ENCODE peak calls at places on chromosome 18, in nine cellular contexts. N is natural killer cell, D is upper lobe of right lung, T is sigmoid colon, X is coronary artery, E is glutamatergic neuron, R is Peyer's patch, S is AG09319, I is uterus. K is an unnamed sample.

GRCh38 chr18:35376393-35376741 is 770 bp downstream of the ZNF396 start:
- DNase-seq in N (no peak), D (peak), T (no peak), X (no peak), E (peak), R (peak), S (no peak), I (no peak), K (no peak)

GRCh38 chr18:13018379-13018778 is 27.2 kb downstream of the CEP192 start:
- DNase-seq in N (no peak), D (no peak), T (no peak), X (no peak), E (no peak), R (no peak), S (no peak), I (no peak), K (no peak)

GRCh38 chr18:31098878-31099277 is 3.3 kb downstream of the DSC2 start:
- DNase-seq in N (no peak), D (no peak), T (no peak), X (no peak), E (no peak), R (no peak), S (no peak), I (no peak), K (no peak)

GRCh38 chr18:36203360-36203895 is 16.1 kb downstream of the MOCOS start:
- DNase-seq in N (no peak), D (no peak), T (no peak), X (no peak), E (no peak), R (peak), S (no peak), I (no peak), K (peak)

GRCh38 chr18:24176727-24177416 is 38.0 kb downstream of the CABYR start:
- DNase-seq in N (no peak), D (peak), T (peak), X (no peak), E (peak), R (peak), S (peak), I (peak), K (no peak)

GRCh38 chr18:45066868-45067267 is 386.2 kb downstream of the SETBP1 start:
- DNase-seq in N (no peak), D (no peak), T (no peak), X (no peak), E (no peak), R (no peak), S (no peak), I (no peak), K (no peak)

GRCh38 chr18:5430131-5430530 is 113.7 kb downstream of the EPB41L3 start:
- DNase-seq in N (no peak), D (no peak), T (no peak), X (no peak), E (no peak), R (no peak), S (no peak), I (no peak), K (no peak)

GRCh38 chr18:51236225-51236624 is 38.7 kb upstream of the MEX3C start:
- DNase-seq in N (no peak), D (no peak), T (no peak), X (no peak), E (no peak), R (no peak), S (no peak), I (no peak), K (no peak)

GRCh38 chr18:23458830-23459529 is 5.9 kb downstream of the RIOK3 start:
- DNase-seq in N (no peak), D (no peak), T (no peak), X (no peak), E (no peak), R (no peak), S (no peak), I (no peak), K (no peak)

GRCh38 chr18:59150236-59150635 is 10.6 kb downstream of the SEC11C start:
- DNase-seq in N (no peak), D (no peak), T (no peak), X (no peak), E (no peak), R (no peak), S (no peak), I (no peak), K (no peak)

GRCh38 chr18:944440-944839 is 39.8 kb downstream of the ADCYAP1 start:
- DNase-seq in N (no peak), D (no peak), T (no peak), X (no peak), E (no peak), R (no peak), S (no peak), I (no peak), K (no peak)

GRCh38 chr18:46625069-46625468 is 32.0 kb downstream of the LOXHD1 start:
- DNase-seq in N (no peak), D (no peak), T (no peak), X (peak), E (no peak), R (no peak), S (no peak), I (no peak), K (peak)

GRCh38 chr18:6561029-6561861 is 146.5 kb upstream of the L3MBTL4 start:
- DNase-seq in N (no peak), D (peak), T (peak), X (no peak), E (no peak), R (peak), S (no peak), I (peak), K (no peak)

GRCh38 chr18:48792141-48792540 is 158.6 kb downstream of the SMAD7 start:
- DNase-seq in N (no peak), D (peak), T (peak), X (peak), E (peak), R (peak), S (no peak), I (no peak), K (no peak)

GRCh38 chr18:45667056-45667455 is 51.8 kb downstream of the SLC14A2 start:
- DNase-seq in N (no peak), D (no peak), T (no peak), X (no peak), E (no peak), R (no peak), S (no peak), I (no peak), K (no peak)

GRCh38 chr18:1273469-1273868 is 368.8 kb downstream of the ADCYAP1 start:
- DNase-seq in N (no peak), D (no peak), T (no peak), X (no peak), E (no peak), R (no peak), S (no peak), I (no peak), K (no peak)

GRCh38 chr18:28136071-28136470 is 40.9 kb downstream of the CDH2 start:
- DNase-seq in N (no peak), D (no peak), T (no peak), X (no peak), E (no peak), R (no peak), S (no peak), I (no peak), K (no peak)

GRCh38 chr18:75735291-75735690 is 307.8 kb upstream of the SMIM21 start:
- DNase-seq in N (no peak), D (no peak), T (no peak), X (no peak), E (no peak), R (no peak), S (no peak), I (no peak), K (no peak)

GRCh38 chr18:48216639-48217280 is 192.4 kb downstream of the ZBTB7C start:
- DNase-seq in N (no peak), D (no peak), T (no peak), X (no peak), E (no peak), R (no peak), S (no peak), I (peak), K (no peak)

GRCh38 chr18:61679836-61680235 is 213.0 kb downstream of the RNF152 start:
- DNase-seq in N (no peak), D (no peak), T (no peak), X (no peak), E (no peak), R (no peak), S (no peak), I (no peak), K (no peak)

GRCh38 chr18:2303517-2304238 is 267.6 kb downstream of the METTL4 start:
- DNase-seq in N (no peak), D (no peak), T (no peak), X (no peak), E (no peak), R (no peak), S (no peak), I (no peak), K (no peak)

GRCh38 chr18:59918320-59918755 is 18.5 kb downstream of the PMAIP1 start:
- DNase-seq in N (peak), D (peak), T (peak), X (no peak), E (peak), R (peak), S (no peak), I (no peak), K (no peak)

GRCh38 chr18:74179623-74180199 is 31.4 kb downstream of the TIMM21 start:
- DNase-seq in N (no peak), D (no peak), T (no peak), X (no peak), E (no peak), R (no peak), S (no peak), I (no peak), K (no peak)

GRCh38 chr18:22102948-22103663 is 66.3 kb upstream of the GATA6 start:
- DNase-seq in N (no peak), D (no peak), T (no peak), X (no peak), E (no peak), R (no peak), S (no peak), I (peak), K (no peak)

GRCh38 chr18:35918564-35918963 is 53.9 kb upstream of the RMP24 start:
- DNase-seq in N (no peak), D (no peak), T (no peak), X (no peak), E (no peak), R (no peak), S (no peak), I (no peak), K (no peak)

GRCh38 chr18:46338761-46339160 is 234.6 kb downstream of the HAUS1 start:
- DNase-seq in N (peak), D (peak), T (peak), X (no peak), E (peak), R (no peak), S (no peak), I (no peak), K (no peak)

GRCh38 chr18:71807586-71807985 is 736.6 kb downstream of the CBLN2 start:
- DNase-seq in N (no peak), D (no peak), T (no peak), X (no peak), E (no peak), R (no peak), S (no peak), I (no peak), K (no peak)

GRCh38 chr18:74128114-74128513 is 19.5 kb downstream of the FBXO15 start:
- DNase-seq in N (no peak), D (no peak), T (no peak), X (no peak), E (no peak), R (no peak), S (no peak), I (no peak), K (no peak)

GRCh38 chr18:22494771-22495170 is 77.1 kb upstream of the CTAGE1 start:
- DNase-seq in N (no peak), D (no peak), T (no peak), X (no peak), E (no peak), R (no peak), S (no peak), I (peak), K (no peak)

GRCh38 chr18:3074094-3074493 is 61.1 kb upstream of the LPIN2 start:
- DNase-seq in N (no peak), D (no peak), T (no peak), X (no peak), E (no peak), R (peak), S (no peak), I (no peak), K (peak)

GRCh38 chr18:35835838-35836237 is 136.6 kb upstream of the RMP24 start:
- DNase-seq in N (no peak), D (no peak), T (no peak), X (no peak), E (no peak), R (no peak), S (no peak), I (no peak), K (no peak)

GRCh38 chr18:49645836-49646235 is 84.0 kb downstream of the LIPG start:
- DNase-seq in N (no peak), D (no peak), T (peak), X (peak), E (no peak), R (peak), S (no peak), I (peak), K (no peak)

GRCh38 chr18:56770873-56771272 is 119.7 kb downstream of the WDR7 start:
- DNase-seq in N (no peak), D (no peak), T (no peak), X (no peak), E (no peak), R (no peak), S (peak), I (no peak), K (no peak)

GRCh38 chr18:74331404-74331803 is 15.8 kb downstream of the C18orf63 start:
- DNase-seq in N (no peak), D (no peak), T (no peak), X (no peak), E (no peak), R (no peak), S (no peak), I (no peak), K (no peak)

GRCh38 chr18:3985030-3985429 is 470.1 kb downstream of the DLGAP1 start:
- DNase-seq in N (no peak), D (no peak), T (no peak), X (no peak), E (no peak), R (no peak), S (no peak), I (no peak), K (no peak)

GRCh38 chr18:40414155-40414754 is 1540.8 kb upstream of the PIK3C3 start:
- DNase-seq in N (no peak), D (no peak), T (no peak), X (no peak), E (no peak), R (no peak), S (no peak), I (no peak), K (no peak)

GRCh38 chr18:60809937-60810336 is 437.4 kb upstream of the MC4R start:
- DNase-seq in N (no peak), D (no peak), T (no peak), X (no peak), E (no peak), R (no peak), S (no peak), I (no peak), K (no peak)

GRCh38 chr18:7273301-7273911 is 42.5 kb downstream of the LRRC30 start:
- DNase-seq in N (no peak), D (peak), T (peak), X (peak), E (no peak), R (peak), S (no peak), I (peak), K (no peak)

GRCh38 chr18:51330148-51330547 is 132.7 kb upstream of the MEX3C start:
- DNase-seq in N (no peak), D (no peak), T (no peak), X (no peak), E (no peak), R (no peak), S (no peak), I (no peak), K (no peak)

GRCh38 chr18:32328974-32329373 is 139.1 kb downstream of the MEP1B start:
- DNase-seq in N (no peak), D (no peak), T (no peak), X (no peak), E (no peak), R (no peak), S (no peak), I (no peak), K (no peak)

GRCh38 chr18:32337347-32337746 is 133.3 kb downstream of the GAREM1 start:
- DNase-seq in N (no peak), D (no peak), T (no peak), X (no peak), E (no peak), R (no peak), S (no peak), I (no peak), K (no peak)

GRCh38 chr18:32332708-32333107 is 138.0 kb downstream of the GAREM1 start:
- DNase-seq in N (no peak), D (no peak), T (no peak), X (no peak), E (no peak), R (no peak), S (no peak), I (no peak), K (no peak)

GRCh38 chr18:32337821-32338220 is 132.9 kb downstream of the GAREM1 start:
- DNase-seq in N (no peak), D (no peak), T (no peak), X (no peak), E (no peak), R (no peak), S (no peak), I (no peak), K (no peak)

GRCh38 chr18:32333781-32334180 is 136.9 kb downstream of the GAREM1 start:
- DNase-seq in N (no peak), D (no peak), T (no peak), X (no peak), E (peak), R (no peak), S (no peak), I (no peak), K (no peak)
- TF ChIP-seq CTCF in N (no peak), D (no peak), T (no peak), X (no peak), E (no peak), R (no peak), S (no peak), I (no peak), K (no peak)

DNA sequence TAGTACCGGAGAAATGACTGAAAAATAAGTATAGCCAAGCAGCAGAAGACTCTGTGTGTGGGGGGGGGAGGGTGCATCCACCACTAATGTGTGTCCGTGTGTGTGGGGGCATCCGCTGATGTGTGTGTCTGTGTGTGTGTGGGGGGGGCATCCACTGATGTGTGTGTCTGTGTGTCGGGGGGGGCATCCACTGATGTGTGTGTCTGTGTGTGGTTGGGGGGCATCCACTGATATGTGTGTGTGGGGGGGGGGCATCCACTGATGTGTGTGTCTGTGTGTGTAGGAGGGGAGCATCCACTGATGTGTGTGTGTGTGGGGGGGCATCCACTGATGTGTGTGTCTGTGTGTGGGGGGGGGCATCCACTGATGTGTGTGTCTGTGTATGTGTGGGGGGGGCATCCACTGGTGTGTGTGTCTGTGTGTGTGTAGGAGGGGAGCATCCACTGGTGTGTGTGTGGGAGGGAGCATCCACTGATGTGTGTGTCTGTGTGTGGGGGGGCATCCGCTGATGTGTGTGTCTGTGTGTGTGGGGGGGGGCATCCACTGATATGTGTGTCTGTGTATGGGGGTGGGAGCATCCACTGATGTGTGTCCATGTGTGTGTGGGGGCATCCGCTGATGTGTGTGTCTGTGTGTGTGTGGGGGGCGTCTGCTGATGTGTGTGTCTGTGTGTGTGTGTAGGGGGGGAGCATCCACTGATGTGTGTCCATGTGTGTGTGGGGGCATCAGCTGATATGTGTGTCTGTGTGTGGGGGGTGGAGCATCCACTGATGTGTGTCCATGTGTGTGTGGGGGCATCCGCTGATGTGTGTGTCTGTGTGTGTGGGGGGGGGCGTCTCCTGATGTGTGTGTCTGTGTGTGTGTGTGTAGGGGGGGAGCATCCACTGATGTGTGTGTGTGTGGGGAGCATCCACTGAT is 125.0 kb downstream of the NFATC1 start:
- DNase-seq in N (peak), D (no peak), T (no peak), X (peak), E (no peak), R (no peak), S (no peak), I (no peak), K (no peak)
- TF ChIP-seq CTCF in N (no peak), D (no peak), T (no peak), X (no peak), E (no peak), R (no peak), S (no peak), I (no peak), K (no peak)

DNA sequence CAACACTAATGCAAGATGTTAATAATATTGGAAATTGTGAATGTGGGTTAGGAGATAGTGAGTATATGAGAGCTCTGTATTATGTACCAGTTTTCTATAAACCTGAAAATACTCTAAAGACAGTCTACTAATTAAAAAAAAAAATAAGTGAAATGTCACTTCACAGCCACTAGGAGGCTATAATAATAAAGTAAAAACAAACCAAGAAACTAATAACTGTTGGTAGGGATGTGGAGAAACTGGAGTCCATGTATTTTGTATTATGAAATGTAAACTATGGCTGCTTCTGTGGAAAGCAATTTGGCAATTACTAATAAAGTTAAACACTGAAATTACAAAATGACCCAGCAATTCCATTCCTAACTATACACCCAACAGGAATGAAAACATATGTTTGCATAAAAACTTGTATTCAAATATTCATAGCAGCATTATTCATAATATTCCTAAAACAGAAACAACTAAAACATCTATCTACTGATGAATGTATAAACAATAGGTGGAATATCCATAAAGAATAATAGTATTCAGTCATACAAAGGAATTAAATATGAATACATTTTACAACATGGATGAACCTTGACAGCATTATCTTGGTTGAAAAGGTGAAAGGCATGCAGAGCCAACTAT is 36.2 kb downstream of the CCDC178 start:
- DNase-seq in N (no peak), D (no peak), T (no peak), X (no peak), E (no peak), R (no peak), S (no peak), I (no peak), K (no peak)
- TF ChIP-seq CTCF in N (no peak), D (peak), T (peak), X (no peak), E (peak), R (no peak), S (peak), I (no peak), K (peak)

DNA sequence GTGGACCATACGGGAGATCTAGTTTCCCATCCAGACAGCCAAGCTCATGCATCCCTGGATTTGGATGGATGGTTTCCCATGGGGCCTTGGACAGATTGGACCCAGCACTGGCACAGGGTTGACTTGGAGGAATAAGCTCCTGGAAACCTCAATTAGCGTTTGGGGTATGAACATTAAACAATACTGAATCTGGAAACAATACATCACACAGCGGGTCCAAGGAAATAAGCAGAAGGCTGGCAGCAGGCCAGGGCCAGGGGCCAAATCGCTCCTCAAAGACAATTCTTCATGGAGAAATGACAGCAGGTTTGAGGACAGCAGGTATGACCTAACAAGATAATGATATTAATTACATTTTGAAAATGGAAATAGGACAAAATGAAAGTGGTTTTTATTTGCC is 540.6 kb downstream of the RIT2 start:
- DNase-seq in N (no peak), D (no peak), T (no peak), X (no peak), E (no peak), R (no peak), S (no peak), I (no peak), K (no peak)
- TF ChIP-seq CTCF in N (no peak), D (no peak), T (no peak), X (no peak), E (no peak), R (no peak), S (no peak), I (no peak), K (no peak)